ENCODE peak calls at places on chromosomes 11 and 22, in four cellular contexts. One of them, this sample, is unnamed.

GRCh38 chr11:9090488-9091043 is 833 bp downstream of the SCUBE2 start:
- DNase-seq in left lung: no peak
- DNase-seq in upper lobe of right lung: no peak
- DNase-seq in WTC11: no peak
- DNase-seq in this sample: no peak

GRCh38 chr11:128607819-128608218 is 20.5 kb upstream of the ETS1 start:
- DNase-seq in left lung: no peak
- DNase-seq in upper lobe of right lung: no peak
- DNase-seq in WTC11: no peak
- DNase-seq in this sample: no peak

GRCh38 chr11:100632970-100633452 is 54.1 kb upstream of the ARHGAP42 start:
- DNase-seq in left lung: peak; percentile 52
- DNase-seq in upper lobe of right lung: peak; percentile 70
- DNase-seq in WTC11: no peak
- DNase-seq in this sample: no peak

GRCh38 chr11:88051386-88051785 is 123.9 kb downstream of the RAB38 start:
- DNase-seq in left lung: no peak
- DNase-seq in upper lobe of right lung: no peak
- DNase-seq in WTC11: no peak
- DNase-seq in this sample: no peak

GRCh38 chr22:46734830-46735453 is 3.1 kb downstream of the CERK start:
- DNase-seq in left lung: peak; percentile 78
- DNase-seq in upper lobe of right lung: peak; percentile 83
- DNase-seq in WTC11: no peak
- DNase-seq in this sample: no peak

GRCh38 chr11:88039512-88040496 is 135.4 kb downstream of the RAB38 start:
- DNase-seq in left lung: no peak
- DNase-seq in upper lobe of right lung: no peak
- DNase-seq in WTC11: no peak
- DNase-seq in this sample: no peak

GRCh38 chr11:72951193-72951592 is 137.0 kb downstream of the ATG16L2 start:
- DNase-seq in left lung: peak; percentile 43
- DNase-seq in upper lobe of right lung: no peak
- DNase-seq in WTC11: no peak
- DNase-seq in this sample: no peak

GRCh38 chr22:44311855-44312170 is 938 bp downstream of the SHISAL1 start:
- DNase-seq in left lung: no peak
- DNase-seq in upper lobe of right lung: no peak
- DNase-seq in WTC11: no peak
- DNase-seq in this sample: no peak

GRCh38 chr22:24302591-24302990 is 32.0 kb downstream of the SPECC1L start:
- DNase-seq in left lung: no peak
- DNase-seq in upper lobe of right lung: no peak
- DNase-seq in WTC11: no peak
- DNase-seq in this sample: no peak

GRCh38 chr11:63020671-63021255 is 5.1 kb upstream of the SLC22A8 start:
- DNase-seq in left lung: no peak
- DNase-seq in upper lobe of right lung: no peak
- DNase-seq in WTC11: peak; percentile 85
- DNase-seq in this sample: no peak

GRCh38 chr11:65414776-65415498 is 7.7 kb upstream of the NEAT1 start:
- DNase-seq in left lung: peak; percentile 28
- DNase-seq in upper lobe of right lung: peak; percentile 41
- DNase-seq in WTC11: no peak
- DNase-seq in this sample: no peak

GRCh38 chr11:104487035-104487775 is 323.3 kb upstream of the PDGFD start:
- DNase-seq in left lung: no peak
- DNase-seq in upper lobe of right lung: no peak
- DNase-seq in WTC11: no peak
- DNase-seq in this sample: no peak

GRCh38 chr11:17183836-17184235 is 23.9 kb downstream of the PIK3C2A start:
- DNase-seq in left lung: no peak
- DNase-seq in upper lobe of right lung: no peak
- DNase-seq in WTC11: no peak
- DNase-seq in this sample: no peak

GRCh38 chr11:11179239-11179638 is 173.8 kb downstream of the CSNK2A3 start:
- DNase-seq in left lung: no peak
- DNase-seq in upper lobe of right lung: no peak
- DNase-seq in WTC11: no peak
- DNase-seq in this sample: no peak

GRCh38 chr22:50062509-50063135 is 4.5 kb upstream of the TTLL8 start:
- DNase-seq in left lung: no peak
- DNase-seq in upper lobe of right lung: no peak
- DNase-seq in WTC11: no peak
- DNase-seq in this sample: no peak

GRCh38 chr22:20889904-20890303 is 27.3 kb upstream of the CRKL start:
- DNase-seq in left lung: no peak
- DNase-seq in upper lobe of right lung: no peak
- DNase-seq in WTC11: no peak
- DNase-seq in this sample: no peak

GRCh38 chr11:122127020-122127419 is 11.0 kb upstream of the BLID start:
- DNase-seq in left lung: no peak
- DNase-seq in upper lobe of right lung: no peak
- DNase-seq in WTC11: no peak
- DNase-seq in this sample: no peak

GRCh38 chr11:47724041-47724729 is 9.0 kb upstream of the AGBL2 start:
- DNase-seq in left lung: no peak
- DNase-seq in upper lobe of right lung: no peak
- DNase-seq in WTC11: no peak
- DNase-seq in this sample: no peak

This sample was measured in effector CD8-positive, alpha-beta T cell.